ENCODE peak calls at places on chromosome 13, in ten cellular contexts. D is hypothalamus, Q is aorta, A is NCI-H1092, X is NCI-H1694 treated with DMSO at 0.1 percent for 48 hours, P is GM06990, Y is ureter, U is Peyer's patch, E is esophagus squamous epithelium, G is heart right ventricle. F is an unnamed sample.

GRCh38 chr13:32116210-32116609 is 84.6 kb downstream of the FRY start:
- DNase-seq in G (no peak), A (no peak), U (no peak), Q (no peak), P (no peak), Y (no peak), D (no peak), E (no peak), X (no peak), F (peak)

GRCh38 chr13:30551194-30551593 is 66.5 kb upstream of the USPL1 start:
- DNase-seq in P (no peak), U (no peak), A (no peak), D (no peak), Y (no peak), E (no peak), X (peak), G (no peak), Q (no peak), F (no peak)

GRCh38 chr13:97953376-97953970 is at the start of gene IPO5:
- DNase-seq in E (no peak), A (no peak), G (no peak), U (no peak), X (no peak), Y (no peak), P (no peak), Q (no peak), D (no peak), F (peak)

GRCh38 chr13:40993987-40994386 is 25.1 kb downstream of the ELF1 start:
- DNase-seq in U (no peak), G (no peak), A (no peak), E (no peak), D (no peak), Y (peak), X (no peak), P (no peak), Q (no peak), F (no peak)

GRCh38 chr13:112489199-112489598 is 98.8 kb downstream of the TUBGCP3 start:
- DNase-seq in Q (no peak), U (no peak), X (no peak), Y (no peak), A (no peak), G (no peak), P (no peak), E (no peak), D (no peak), F (no peak)

GRCh38 chr13:40031031-40031430 is 375.6 kb downstream of the COG6 start:
- DNase-seq in A (no peak), P (no peak), X (no peak), Q (no peak), G (no peak), U (no peak), Y (no peak), D (no peak), E (no peak), F (peak)

GRCh38 chr13:93889430-93889829 is 590.1 kb downstream of the DCT start:
- DNase-seq in X (no peak), U (no peak), P (no peak), D (no peak), E (no peak), G (no peak), Q (no peak), A (no peak), Y (no peak), F (no peak)

GRCh38 chr13:109778102-109778542 is 8.3 kb downstream of the IRS2 start:
- DNase-seq in Q (no peak), D (no peak), Y (no peak), E (no peak), X (no peak), U (no peak), G (no peak), P (no peak), A (no peak), F (peak)

GRCh38 chr13:30998548-30999140 is 66.2 kb downstream of the TEX26 start:
- DNase-seq in E (no peak), P (no peak), X (peak), D (peak), Q (no peak), A (peak), U (no peak), Y (no peak), G (no peak), F (peak)

GRCh38 chr13:99982741-99983400 is 1.3 kb downstream of the ZIC2 start:
- DNase-seq in U (no peak), E (no peak), Q (no peak), D (no peak), Y (no peak), A (no peak), G (no peak), P (no peak), X (peak), F (no peak)

GRCh38 chr13:99614465-99614885 is 113.2 kb downstream of the TM9SF2 start:
- DNase-seq in U (peak), G (no peak), Y (no peak), Q (no peak), X (no peak), E (no peak), A (no peak), P (no peak), D (no peak), F (no peak)

GRCh38 chr13:100490692-100491091 is 97.9 kb downstream of the GGACT start:
- DNase-seq in X (no peak), P (no peak), G (no peak), A (peak), Y (no peak), Q (no peak), U (no peak), D (no peak), E (no peak), F (no peak)

GRCh38 chr13:113879506-113880360 is 15.9 kb upstream of the GAS6 start:
- DNase-seq in E (no peak), U (no peak), A (no peak), P (no peak), Q (no peak), D (no peak), G (no peak), X (no peak), Y (no peak), F (no peak)

GRCh38 chr13:28494537-28494860 is 429 bp downstream of the FLT1 start:
- DNase-seq in P (no peak), X (no peak), U (no peak), E (no peak), A (no peak), G (no peak), D (no peak), Y (no peak), Q (no peak), F (no peak)

GRCh38 chr13:79659161-79659560 is 178.2 kb downstream of the NDFIP2 start:
- DNase-seq in X (no peak), D (no peak), P (no peak), E (no peak), Y (no peak), U (no peak), Q (no peak), A (no peak), G (peak), F (peak)

GRCh38 chr13:48446454-48446853 is 33.5 kb upstream of the LPAR6 start:
- DNase-seq in G (no peak), U (no peak), X (no peak), Q (no peak), P (no peak), Y (no peak), D (no peak), A (no peak), E (no peak), F (peak)

GRCh38 chr13:85729296-85729695 is 69.9 kb downstream of the SLITRK6 start:
- DNase-seq in Q (no peak), E (no peak), A (no peak), U (no peak), P (no peak), D (no peak), X (no peak), G (no peak), Y (no peak), F (peak)

GRCh38 chr13:110517505-110518149 is 43.9 kb downstream of the RAB20 start:
- DNase-seq in G (no peak), D (no peak), P (no peak), E (no peak), U (no peak), A (no peak), X (no peak), Q (no peak), Y (no peak), F (no peak)

GRCh38 chr13:49240017-49240416 is 7.7 kb upstream of the CDADC1 start:
- DNase-seq in D (no peak), A (no peak), Y (no peak), U (no peak), E (no peak), Q (no peak), P (no peak), G (no peak), X (no peak), F (peak)

GRCh38 chr13:40175639-40176038 is 490.8 kb downstream of the FOXO1 start:
- DNase-seq in G (no peak), A (no peak), D (no peak), Q (no peak), Y (no peak), U (no peak), E (no peak), X (no peak), P (no peak), F (peak)

GRCh38 chr13:46071590-46072249 is 19.2 kb upstream of the ZC3H13 start:
- DNase-seq in Q (no peak), A (no peak), U (no peak), P (peak), E (no peak), G (no peak), Y (no peak), D (no peak), X (no peak), F (no peak)

GRCh38 chr13:73286177-73286576 is 227.4 kb downstream of the KLF5 start:
- DNase-seq in P (no peak), U (no peak), Y (no peak), Q (no peak), G (no peak), A (no peak), X (no peak), D (no peak), E (no peak), F (no peak)

GRCh38 chr13:44406617-44407016 is 33.0 kb downstream of the SERP2 start:
- DNase-seq in E (no peak), Y (no peak), G (no peak), U (no peak), P (no peak), A (no peak), X (no peak), D (no peak), Q (no peak), F (no peak)

GRCh38 chr13:71240906-71241305 is 626.1 kb downstream of the DACH1 start:
- DNase-seq in X (no peak), E (no peak), D (no peak), A (no peak), G (no peak), U (no peak), Y (no peak), P (no peak), Q (no peak), F (peak)

GRCh38 chr13:112253631-112254030 is 122.5 kb upstream of the SPACA7 start:
- DNase-seq in A (no peak), Q (no peak), Y (no peak), G (no peak), D (no peak), U (no peak), X (no peak), E (no peak), P (no peak), F (no peak)

GRCh38 chr13:99218126-99218525 is 17.5 kb downstream of the UBAC2 start:
- DNase-seq in G (no peak), A (no peak), D (no peak), P (no peak), U (no peak), Q (no peak), Y (no peak), X (no peak), E (no peak), F (no peak)

GRCh38 chr13:34161829-34162544 is 344.0 kb downstream of the RFC3 start:
- DNase-seq in Q (no peak), X (no peak), U (no peak), D (no peak), Y (no peak), E (no peak), A (peak), G (no peak), P (no peak), F (peak)

GRCh38 chr13:45242070-45242469 is 41.2 kb upstream of the KCTD4 start:
- DNase-seq in Q (no peak), A (no peak), D (no peak), E (no peak), G (no peak), U (no peak), P (no peak), X (no peak), Y (no peak), F (peak)

GRCh38 chr13:41401371-41401770 is 56.0 kb upstream of the RGCC start:
- DNase-seq in U (no peak), Q (no peak), D (no peak), G (no peak), P (no peak), E (no peak), X (no peak), Y (no peak), A (no peak), F (no peak)

GRCh38 chr13:98495627-98496238 is 81.2 kb downstream of the STK24 start:
- DNase-seq in A (no peak), D (no peak), P (no peak), Q (no peak), G (no peak), Y (no peak), U (no peak), E (no peak), X (no peak), F (no peak)

GRCh38 chr13:59906413-59907027 is 257.2 kb downstream of the DIAPH3 start:
- DNase-seq in G (no peak), U (no peak), D (no peak), Q (no peak), Y (no peak), E (no peak), X (peak), A (no peak), P (no peak), F (peak)